ENCODE peak calls at places on chromosomes 6 and 20, in seven cellular contexts. X is thoracic aorta; R is uterus; Q is endothelial cell of umbilical vein; G is CD8-positive, alpha-beta memory T cell; L is HCT116; Z is CD4-positive, CD25-positive, alpha-beta regulatory T cell. Y is an unnamed sample. For H3K27me3 and H3K9me3, the result is how much of the 10 kb centered on the place peaks cover.

GRCh38 chr20:42979720-42980119 is 210.0 kb downstream of the PTPRT start:
- DNase-seq in X (no peak), Z (no peak), Q (no peak), G (no peak), L (no peak), R (no peak), Y (no peak)

GRCh38 chr6:37695273-37695672 is 2.4 kb downstream of the MDGA1 start:
- DNase-seq in L (no peak), Z (no peak), X (no peak), G (no peak), R (no peak), Q (no peak), Y (no peak)

GRCh38 chr20:2984956-2985661 is 58.3 kb upstream of the GNRH2 start:
- DNase-seq in Q (peak), G (no peak), L (no peak), Z (no peak), X (no peak), R (no peak), Y (no peak)

GRCh38 chr6:54419885-54420284 is 111.6 kb downstream of the TINAG start:
- DNase-seq in Q (peak), L (no peak), Z (no peak), G (no peak), X (no peak), R (no peak), Y (no peak)

GRCh38 chr6:42777126-42777822 is 4.6 kb upstream of the BICRAL start:
- DNase-seq in Q (no peak), L (no peak), Z (no peak), G (no peak), X (no peak), R (no peak), Y (no peak)

GRCh38 chr20:46293084-46293483 is 15.2 kb downstream of the CDH22 start:
- DNase-seq in R (no peak), Z (no peak), Q (peak), L (no peak), G (no peak), X (no peak), Y (no peak)

GRCh38 chr6:72822691-72823090 is 200.8 kb downstream of the KCNQ5 start:
- DNase-seq in Z (no peak), Q (no peak), X (no peak), R (no peak), G (no peak), L (no peak), Y (no peak)

GRCh38 chr6:111030008-111031006 is 48.5 kb downstream of the RPF2 start:
- DNase-seq in L (no peak), Q (no peak), R (no peak), Z (no peak), X (no peak), G (no peak), Y (no peak)

GRCh38 chr6:163243691-163244505 is 170.6 kb upstream of the QKI start:
- DNase-seq in Q (peak), R (no peak), X (no peak), L (no peak), G (no peak), Z (no peak), Y (no peak)

GRCh38 chr6:30044630-30045029 is 16.4 kb upstream of the POLR1H start:
- DNase-seq in R (no peak), G (no peak), Z (no peak), L (no peak), X (no peak), Q (no peak), Y (no peak)

GRCh38 chr20:7742479-7742878 is 197.8 kb downstream of the HAO1 start:
- DNase-seq in X (no peak), G (no peak), R (no peak), L (no peak), Q (peak), Z (no peak), Y (no peak)

GRCh38 chr6:217048-217659 is 75.1 kb upstream of the DUSP22 start:
- DNase-seq in Z (no peak), Q (no peak), G (no peak), L (peak), X (no peak), R (no peak), Y (peak)

GRCh38 chr6:130935978-130936377 is 108.8 kb downstream of the SMLR1 start:
- DNase-seq in X (no peak), G (no peak), L (no peak), R (no peak), Z (no peak), Q (no peak), Y (no peak)

GRCh38 chr20:40670251-40670650 is 18.8 kb downstream of the MAFB start:
- DNase-seq in G (no peak), R (no peak), L (no peak), X (no peak), Q (no peak), Z (no peak), Y (no peak)

GRCh38 chr6:53363341-53364079 is 14.8 kb upstream of the ELOVL5 start:
- DNase-seq in Z (no peak), Q (no peak), X (no peak), L (no peak), G (no peak), R (no peak), Y (no peak)

DNA sequence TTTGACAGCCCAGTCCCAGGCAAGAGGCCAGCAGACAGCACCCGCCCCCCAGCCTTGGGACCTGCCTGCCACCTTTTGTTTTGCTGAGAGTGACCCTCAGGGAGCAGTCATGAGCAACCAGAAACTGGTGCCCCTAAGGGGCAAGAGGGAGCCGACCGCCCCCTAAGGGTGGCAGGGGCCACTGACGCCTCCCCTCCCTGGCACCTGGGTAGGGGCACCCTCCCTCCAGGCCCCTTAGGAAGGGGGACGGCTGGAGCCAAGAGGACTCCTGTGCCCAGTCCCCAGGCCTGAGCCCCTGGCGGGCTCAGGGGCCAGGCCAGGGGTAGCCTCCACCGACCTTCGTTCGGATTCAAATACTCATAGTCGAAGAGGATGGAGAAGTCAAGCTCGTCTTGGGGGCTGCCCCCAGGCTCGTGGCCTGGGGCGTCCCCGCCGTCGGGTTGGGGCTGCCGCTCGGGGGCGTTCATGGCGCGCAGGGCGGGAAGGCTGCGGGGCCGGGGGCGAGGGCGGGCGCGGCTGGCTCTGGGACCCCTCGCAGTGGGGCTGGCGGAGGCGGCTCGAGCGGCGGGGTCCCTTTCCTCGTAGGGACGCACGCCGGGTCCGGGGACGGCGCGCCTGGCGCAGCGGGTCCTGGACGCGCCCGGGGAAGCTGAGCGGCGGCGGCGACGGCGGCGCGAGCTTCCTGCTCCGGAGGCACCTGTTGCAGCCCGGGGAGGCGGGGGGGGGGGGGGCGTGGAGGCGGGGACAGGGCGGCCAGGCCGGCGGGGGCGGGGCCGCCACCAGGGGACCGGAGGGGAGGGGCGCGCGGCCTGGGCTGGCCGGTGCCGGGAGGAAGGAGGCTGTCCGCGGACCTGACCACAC is at the start of gene NFATC2:
- DNase-seq in Q (peak), L (no peak), Z (peak), G (peak), X (no peak), R (peak), Y (peak)
- H3K27me3 ChIP-seq in Q (under half), L (under half), Z (under half), G (under half), X (under half), R (under half), Y (under half)

DNA sequence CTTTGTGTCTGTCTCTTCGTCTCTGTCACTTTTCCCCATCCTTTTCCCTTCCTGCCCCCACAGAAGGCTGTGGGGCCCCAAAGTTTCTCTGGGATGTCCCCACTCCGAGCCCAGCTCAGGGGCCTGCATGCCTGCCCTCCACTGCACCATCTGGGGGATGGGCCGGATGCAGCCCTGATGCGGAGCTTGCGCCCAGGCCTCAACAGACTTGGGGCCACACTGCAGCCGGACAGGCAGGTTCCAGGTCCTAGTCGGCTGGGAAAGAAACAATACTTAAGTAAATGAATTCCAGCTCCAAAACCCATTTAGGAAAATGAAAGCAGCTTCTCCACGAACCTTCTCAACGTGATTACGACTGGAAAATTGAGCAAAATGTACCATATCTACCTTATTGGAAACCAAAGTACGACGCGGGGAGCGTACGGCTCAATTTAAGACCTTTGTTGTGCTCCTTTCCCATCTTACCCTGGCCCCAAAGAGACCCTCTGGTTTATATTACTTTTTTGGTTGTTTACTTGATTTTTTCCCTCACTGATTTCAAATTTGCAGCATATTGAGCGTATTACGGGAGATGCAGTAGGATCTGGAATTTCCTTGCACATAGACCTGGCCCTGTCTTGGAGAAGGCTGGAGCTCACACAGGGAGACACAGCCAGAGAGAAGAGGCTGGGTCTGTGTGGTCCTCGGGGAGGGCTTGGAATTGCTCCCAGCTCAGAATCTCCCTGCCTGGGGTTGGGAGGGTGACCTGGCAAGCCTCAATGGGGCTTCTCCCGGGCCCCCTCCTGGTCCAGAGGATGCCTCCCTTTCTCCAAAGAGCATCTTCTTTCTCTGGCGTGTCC is 8.0 kb downstream of the FOXC1 start:
- DNase-seq in Z (no peak), Q (peak), R (no peak), G (no peak), X (no peak), L (no peak), Y (no peak)
- H3K9me3 ChIP-seq in Z (under half), Q (under half), R (under half), G (under half), X (under half), L (under half), Y (under half)

GRCh38 chr6:23016701-23017100 is 447.3 kb downstream of the HDGFL1 start:
- DNase-seq in R (no peak), X (no peak), L (no peak), Q (peak), G (no peak), Z (no peak), Y (no peak)
- H3K27me3 ChIP-seq in R (under half), X (under half), L (under half), Q (under half), G (under half), Z (under half), Y (under half)

DNA sequence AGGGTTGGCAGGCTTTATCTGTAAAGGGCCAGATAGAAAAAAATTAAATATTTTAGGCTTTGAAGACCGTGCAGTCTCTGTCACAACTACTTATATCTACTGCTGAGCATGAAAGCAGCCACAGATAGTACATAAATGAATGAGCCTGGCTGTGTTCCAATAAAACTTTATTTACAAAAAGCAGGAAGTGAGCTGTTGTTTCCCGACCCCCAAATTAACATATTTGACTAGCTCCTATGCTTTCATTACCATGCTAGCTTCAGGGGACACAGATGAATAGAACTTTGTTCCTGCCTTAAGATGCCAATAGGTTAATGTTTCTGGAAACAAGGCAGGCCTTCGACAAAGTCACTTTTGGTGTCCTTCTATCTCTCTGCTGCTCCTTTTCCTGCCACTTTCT is 1058.0 kb upstream of the FLRT3 start:
- DNase-seq in X (no peak), Q (no peak), L (no peak), Z (no peak), R (no peak), G (no peak), Y (no peak)
- H3K9me3 ChIP-seq in X (under half), Q (under half), L (under half), Z (under half), R (under half), G (under half), Y (under half)